ENCODE peak calls at places on chromosomes 3 and 15, in seven cellular contexts. One of them, this sample, is unnamed.

GRCh38 chr15:45648521-45649200 is 13.8 kb downstream of the SQOR start:
- DNase-seq in GM12878: no peak
- DNase-seq in K562: no peak
- DNase-seq in HepG2: peak; percentile 76
- DNase-seq in H1: no peak
- DNase-seq in SK-N-SH: no peak
- DNase-seq in HCT116: peak; percentile 32
- DNase-seq in this sample: peak; percentile 59

GRCh38 chr3:40191850-40192448 is 117.6 kb upstream of the EIF1B start:
- DNase-seq in HepG2: peak; percentile 33
- DNase-seq in K562: peak; percentile 82
- DNase-seq in SK-N-SH: peak; percentile 71
- DNase-seq in HCT116: peak; percentile 40
- DNase-seq in H1: peak; percentile 86
- DNase-seq in GM12878: no peak
- DNase-seq in this sample: peak; percentile 43

GRCh38 chr3:128858167-128858566 is 21.3 kb upstream of the ACAD9 start:
- DNase-seq in K562: no peak
- DNase-seq in GM12878: no peak
- DNase-seq in HCT116: no peak
- DNase-seq in H1: no peak
- DNase-seq in SK-N-SH: no peak
- DNase-seq in HepG2: no peak
- DNase-seq in this sample: no peak

GRCh38 chr3:111282024-111282423 is 210.4 kb downstream of the NECTIN3 start:
- DNase-seq in HepG2: no peak
- DNase-seq in SK-N-SH: no peak
- DNase-seq in GM12878: no peak
- DNase-seq in HCT116: no peak
- DNase-seq in K562: no peak
- DNase-seq in H1: no peak
- DNase-seq in this sample: no peak

GRCh38 chr3:127712881-127713771 is 40.4 kb downstream of the ABTB1 start:
- DNase-seq in GM12878: no peak
- DNase-seq in HCT116: no peak
- DNase-seq in SK-N-SH: no peak
- DNase-seq in H1: no peak
- DNase-seq in HepG2: no peak
- DNase-seq in K562: no peak
- DNase-seq in this sample: no peak

GRCh38 chr3:101261506-101261905 is 58.9 kb downstream of the IMPG2 start:
- DNase-seq in H1: no peak
- DNase-seq in K562: no peak
- DNase-seq in GM12878: no peak
- DNase-seq in HCT116: no peak
- DNase-seq in HepG2: no peak
- DNase-seq in SK-N-SH: no peak
- DNase-seq in this sample: no peak

GRCh38 chr3:25266677-25267076 is 161.4 kb upstream of the RARB start:
- DNase-seq in SK-N-SH: no peak
- DNase-seq in H1: no peak
- DNase-seq in HepG2: no peak
- DNase-seq in GM12878: no peak
- DNase-seq in HCT116: no peak
- DNase-seq in K562: no peak
- DNase-seq in this sample: no peak

GRCh38 chr3:68070186-68070585 is 415.8 kb upstream of the SUCLG2 start:
- DNase-seq in H1: no peak
- DNase-seq in GM12878: no peak
- DNase-seq in SK-N-SH: no peak
- DNase-seq in HCT116: no peak
- DNase-seq in HepG2: no peak
- DNase-seq in K562: no peak
- DNase-seq in this sample: no peak

GRCh38 chr3:113825090-113825489 is 13.5 kb upstream of the GRAMD1C start:
- DNase-seq in SK-N-SH: peak; percentile 22
- DNase-seq in GM12878: peak; percentile 86
- DNase-seq in HepG2: no peak
- DNase-seq in HCT116: no peak
- DNase-seq in H1: no peak
- DNase-seq in K562: peak; percentile 8
- DNase-seq in this sample: no peak

GRCh38 chr3:181623924-181624694 is 87.6 kb upstream of the SOX2 start:
- DNase-seq in K562: no peak
- DNase-seq in GM12878: no peak
- DNase-seq in HCT116: peak; percentile 2
- DNase-seq in H1: no peak
- DNase-seq in HepG2: no peak
- DNase-seq in SK-N-SH: peak; percentile 14
- DNase-seq in this sample: no peak

DNA sequence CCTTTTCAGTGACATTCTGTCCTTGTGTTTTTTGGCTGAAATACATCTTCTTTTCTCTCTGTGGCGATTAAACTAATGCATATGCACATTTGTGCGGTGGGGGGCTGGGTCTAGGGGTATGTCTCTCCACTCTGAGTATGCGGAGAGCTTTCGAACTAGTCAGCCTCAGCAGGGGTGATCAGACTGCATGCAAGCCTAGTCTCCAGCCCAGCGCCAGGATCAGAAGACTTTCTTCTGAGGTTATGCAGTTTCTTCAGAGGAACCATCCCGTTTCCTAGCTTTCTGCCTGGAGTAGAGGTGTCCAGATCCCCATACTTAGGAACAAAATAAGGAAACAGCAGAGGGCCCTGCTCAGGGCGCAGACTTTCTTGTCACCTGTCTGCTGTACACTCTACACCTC is 230.3 kb downstream of the ABHD5 start:
- DNase-seq in SK-N-SH: no peak
- DNase-seq in HepG2: no peak
- DNase-seq in K562: no peak
- DNase-seq in H1: no peak
- DNase-seq in GM12878: no peak
- DNase-seq in HCT116: no peak
- DNase-seq in this sample: no peak
- TF ChIP-seq JUND in SK-N-SH: no peak
- TF ChIP-seq JUND in HepG2: no peak
- TF ChIP-seq JUND in K562: no peak
- TF ChIP-seq JUND in H1: no peak
- TF ChIP-seq JUND in GM12878: no peak
- TF ChIP-seq JUND in HCT116: no peak
- TF ChIP-seq JUND in this sample: no peak

DNA sequence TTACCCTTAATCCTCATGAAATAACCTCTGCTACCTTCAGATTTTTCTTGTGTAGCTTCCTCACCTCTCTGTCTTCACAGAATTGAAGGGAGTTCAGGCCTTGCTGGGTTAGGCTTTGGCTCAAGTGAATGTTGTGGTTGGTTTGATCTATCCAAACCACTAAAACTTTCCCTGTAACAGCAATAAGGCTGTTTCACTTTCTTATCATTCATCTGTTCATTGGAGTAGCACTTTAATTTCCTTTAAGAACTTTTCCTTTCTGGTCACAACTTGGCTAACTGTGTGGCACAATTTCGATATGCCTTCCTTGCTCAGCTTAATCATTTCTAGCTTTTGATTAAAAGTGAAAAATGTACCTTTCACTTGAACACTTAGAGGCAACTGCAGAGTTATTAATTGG is 129.8 kb downstream of the NR1I2 start:
- DNase-seq in H1: no peak
- DNase-seq in HCT116: no peak
- DNase-seq in K562: no peak
- DNase-seq in SK-N-SH: no peak
- DNase-seq in GM12878: peak; percentile 12
- DNase-seq in HepG2: no peak
- DNase-seq in this sample: no peak
- TF ChIP-seq JUND in H1: no peak
- TF ChIP-seq JUND in HCT116: no peak
- TF ChIP-seq JUND in K562: no peak
- TF ChIP-seq JUND in SK-N-SH: no peak
- TF ChIP-seq JUND in GM12878: no peak
- TF ChIP-seq JUND in HepG2: no peak
- TF ChIP-seq JUND in this sample: no peak

DNA sequence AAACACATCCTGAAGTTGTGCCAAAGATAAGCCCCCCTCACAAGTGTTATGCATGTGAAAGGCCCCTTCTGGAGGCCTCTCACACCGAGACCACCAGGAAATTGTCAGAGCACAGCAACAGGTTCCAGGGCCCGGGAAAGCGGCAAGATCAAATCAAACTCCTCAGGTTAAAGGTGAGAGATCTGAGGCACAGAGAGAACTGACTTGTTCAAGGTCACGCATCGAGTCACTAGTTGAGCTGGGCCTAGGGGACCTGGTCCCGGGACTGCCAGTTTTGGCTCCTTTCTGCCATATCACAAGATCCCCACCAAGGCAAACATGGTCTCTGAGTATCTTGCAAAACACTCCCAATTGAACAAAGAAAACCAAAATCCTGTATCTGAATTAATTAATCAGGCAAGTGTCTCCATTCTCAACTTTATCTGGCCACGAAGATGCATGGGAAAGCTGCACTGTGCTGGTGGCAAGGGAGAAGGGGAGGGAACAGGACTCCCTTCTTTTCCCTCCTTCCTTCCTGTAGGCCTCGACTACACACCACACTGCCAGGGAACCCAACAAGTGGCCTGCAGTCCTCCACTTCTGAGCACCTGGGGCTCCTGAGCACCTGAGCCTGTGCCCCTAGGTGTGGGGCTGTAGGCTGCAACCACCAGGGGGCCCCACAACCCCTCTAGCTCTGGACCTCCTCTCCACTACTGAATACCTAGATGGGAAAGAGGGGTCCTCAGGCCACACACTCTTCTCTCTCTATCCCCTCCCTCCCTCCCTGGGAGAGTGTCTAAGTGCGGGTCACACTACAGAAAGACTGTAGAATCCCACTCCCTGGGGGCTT is 37.3 kb downstream of the ANP32A start:
- DNase-seq in K562: peak; percentile 58
- DNase-seq in H1: peak; percentile 82
- DNase-seq in HepG2: peak; percentile 19
- DNase-seq in HCT116: peak; percentile 8
- DNase-seq in GM12878: no peak
- DNase-seq in SK-N-SH: peak; percentile 62
- DNase-seq in this sample: peak; percentile 65
- TF ChIP-seq JUND in K562: no peak
- TF ChIP-seq JUND in H1: no peak
- TF ChIP-seq JUND in HepG2: no peak
- TF ChIP-seq JUND in HCT116: no peak
- TF ChIP-seq JUND in GM12878: no peak
- TF ChIP-seq JUND in SK-N-SH: no peak
- TF ChIP-seq JUND in this sample: no peak

GRCh38 chr15:67117356-67117755 is 52.0 kb downstream of the SMAD3 start:
- DNase-seq in H1: no peak
- DNase-seq in GM12878: no peak
- DNase-seq in K562: no peak
- DNase-seq in SK-N-SH: no peak
- DNase-seq in HepG2: no peak
- DNase-seq in HCT116: no peak
- DNase-seq in this sample: no peak
- TF ChIP-seq JUND in H1: no peak
- TF ChIP-seq JUND in GM12878: no peak
- TF ChIP-seq JUND in K562: no peak
- TF ChIP-seq JUND in SK-N-SH: no peak
- TF ChIP-seq JUND in HepG2: no peak
- TF ChIP-seq JUND in HCT116: no peak
- TF ChIP-seq JUND in this sample: no peak

GRCh38 chr15:74594455-74594854 is 21.2 kb upstream of the CLK3 start:
- DNase-seq in GM12878: no peak
- DNase-seq in SK-N-SH: no peak
- DNase-seq in K562: no peak
- DNase-seq in H1: no peak
- DNase-seq in HepG2: no peak
- DNase-seq in HCT116: no peak
- DNase-seq in this sample: no peak

GRCh38 chr15:74589826-74590225 is 25.8 kb upstream of the CLK3 start:
- DNase-seq in K562: no peak
- DNase-seq in HepG2: no peak
- DNase-seq in GM12878: no peak
- DNase-seq in H1: no peak
- DNase-seq in SK-N-SH: no peak
- DNase-seq in HCT116: no peak
- DNase-seq in this sample: no peak

GRCh38 chr15:74592222-74592621 is 23.4 kb upstream of the CLK3 start:
- DNase-seq in HCT116: no peak
- DNase-seq in SK-N-SH: no peak
- DNase-seq in GM12878: no peak
- DNase-seq in HepG2: no peak
- DNase-seq in K562: no peak
- DNase-seq in H1: no peak
- DNase-seq in this sample: peak; percentile 81

GRCh38 chr15:74595271-74595670 is 20.4 kb upstream of the CLK3 start:
- DNase-seq in K562: no peak
- DNase-seq in SK-N-SH: no peak
- DNase-seq in GM12878: no peak
- DNase-seq in HepG2: no peak
- DNase-seq in H1: no peak
- DNase-seq in HCT116: no peak
- DNase-seq in this sample: no peak

GRCh38 chr15:74593122-74593521 is 22.5 kb upstream of the CLK3 start:
- DNase-seq in HepG2: peak; percentile 32
- DNase-seq in HCT116: no peak
- DNase-seq in K562: no peak
- DNase-seq in H1: no peak
- DNase-seq in SK-N-SH: no peak
- DNase-seq in GM12878: no peak
- DNase-seq in this sample: no peak
- TF ChIP-seq JUND in HepG2: no peak
- TF ChIP-seq JUND in HCT116: no peak
- TF ChIP-seq JUND in K562: no peak
- TF ChIP-seq JUND in H1: no peak
- TF ChIP-seq JUND in SK-N-SH: no peak
- TF ChIP-seq JUND in GM12878: no peak
- TF ChIP-seq JUND in this sample: no peak

DNA sequence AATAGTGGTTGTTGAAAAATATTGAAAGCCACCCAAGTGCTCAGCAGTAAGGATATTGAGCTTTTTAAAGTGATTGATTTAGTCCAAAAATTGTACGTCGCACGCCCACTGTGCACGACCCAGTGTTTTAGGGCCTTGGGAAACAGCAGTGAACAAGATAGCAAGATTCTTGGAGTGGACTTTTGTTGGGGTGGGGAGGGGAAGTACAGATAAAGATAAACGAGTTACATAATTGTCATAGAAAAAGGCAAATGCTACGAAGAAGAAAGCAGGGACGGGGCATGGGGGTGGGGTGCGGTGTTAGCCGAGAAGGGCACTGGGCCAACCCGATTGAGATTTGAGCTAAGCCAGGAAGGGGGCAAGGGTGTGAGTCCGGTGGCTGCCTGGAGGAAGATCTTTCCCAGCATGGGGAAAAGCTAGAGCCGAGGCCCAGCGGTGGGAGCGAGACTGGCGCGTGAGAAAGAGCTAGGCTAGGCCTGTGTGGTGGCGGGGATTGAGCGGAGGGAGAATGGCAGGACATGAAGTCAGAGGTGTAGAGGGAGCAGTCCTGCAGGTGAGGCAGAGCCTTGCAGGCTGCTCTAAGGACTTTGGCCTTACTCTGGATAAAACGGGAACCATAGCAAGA is 454 bp downstream of the HTD2 start:
- DNase-seq in HepG2: peak; percentile 55
- DNase-seq in GM12878: no peak
- DNase-seq in HCT116: no peak
- DNase-seq in SK-N-SH: peak; percentile 52
- DNase-seq in H1: peak; percentile 55
- DNase-seq in K562: peak; percentile 29
- DNase-seq in this sample: no peak
- TF ChIP-seq JUND in HepG2: no peak
- TF ChIP-seq JUND in GM12878: no peak
- TF ChIP-seq JUND in HCT116: no peak
- TF ChIP-seq JUND in SK-N-SH: no peak
- TF ChIP-seq JUND in H1: no peak
- TF ChIP-seq JUND in K562: no peak
- TF ChIP-seq JUND in this sample: no peak